ENCODE peak calls at places on chromosomes 13 and 19, in four cellular contexts. A is T-helper 1 cell, M is IMR-90, I is tibial nerve. P is an unnamed sample.

GRCh38 chr19:34732548-34733255 is 1.3 kb upstream of the ZNF181 start:
- DNase-seq in I (no peak), A (no peak), M (no peak), P (no peak)

GRCh38 chr13:40181203-40181845 is 485.1 kb downstream of the FOXO1 start:
- DNase-seq in A (no peak), M (peak; percentile 17), I (no peak), P (no peak)

GRCh38 chr19:42442833-42443232 is at the start of gene CXCL17:
- DNase-seq in A (no peak), I (no peak), M (no peak), P (no peak)

GRCh38 chr13:112734696-112735547 is 45.1 kb downstream of the ATP11A start:
- DNase-seq in I (no peak), A (no peak), M (peak; percentile 18), P (no peak)

GRCh38 chr13:77176350-77176749 is 149.4 kb upstream of the FBXL3 start:
- DNase-seq in M (peak; percentile 89), I (no peak), A (no peak), P (no peak)

GRCh38 chr13:95296326-95296939 is 4.8 kb downstream of the ABCC4 start:
- DNase-seq in I (no peak), M (no peak), A (no peak), P (peak; percentile 41)

GRCh38 chr19:49475995-49476880 is 2.2 kb downstream of the FLT3LG start:
- DNase-seq in A (peak; percentile 57), M (no peak), I (no peak), P (peak; percentile 84)

GRCh38 chr13:29457299-29457698 is 138.2 kb downstream of the SLC7A1 start:
- DNase-seq in M (peak; percentile 79), A (no peak), I (no peak), P (no peak)

GRCh38 chr19:48490980-48491792 is 20.4 kb downstream of the LMTK3 start:
- DNase-seq in A (peak; percentile 61), M (no peak), I (no peak), P (no peak)

GRCh38 chr13:33312150-33312908 is 26.8 kb upstream of the STARD13 start:
- DNase-seq in M (peak; percentile 37), I (no peak), A (no peak), P (no peak)

GRCh38 chr19:11699931-11700794 is 38.6 kb downstream of the ZNF823 start:
- DNase-seq in I (peak; percentile 9), M (peak; percentile 42), A (no peak), P (no peak)

GRCh38 chr19:1058112-1058511 is 8.9 kb upstream of the ARHGAP45 start:
- DNase-seq in I (no peak), A (no peak), M (no peak), P (no peak)

GRCh38 chr19:54230031-54230430 is 7.2 kb upstream of the LILRB3 start:
- DNase-seq in I (no peak), M (no peak), A (no peak), P (no peak)

GRCh38 chr19:40273469-40274360 is 11.4 kb downstream of the AKT2 start:
- DNase-seq in A (no peak), I (no peak), M (no peak), P (no peak)

GRCh38 chr13:26719356-26719945 is 41.1 kb downstream of the GPR12 start:
- DNase-seq in A (no peak), I (no peak), M (peak; percentile 4), P (no peak)

GRCh38 chr19:31127132-31127967 is 221.9 kb downstream of the TSHZ3 start:
- DNase-seq in M (peak; percentile 99), A (no peak), I (no peak), P (no peak)

GRCh38 chr13:91719033-91719432 is 320.6 kb downstream of the GPC5 start:
- DNase-seq in I (no peak), A (no peak), M (peak; percentile 14), P (no peak)

GRCh38 chr19:37317403-37318209 is 53.3 kb upstream of the ZNF527 start:
- DNase-seq in I (peak; percentile 98), M (peak; percentile 99), A (peak; percentile 86), P (peak; percentile 47)

GRCh38 chr19:19356500-19356899 is 35.9 kb downstream of the MAU2 start:
- DNase-seq in A (no peak), I (no peak), M (no peak), P (no peak)

GRCh38 chr13:33285420-33286124 is at the start of gene STARD13:
- DNase-seq in M (peak; percentile 98), A (no peak), I (peak; percentile 98), P (no peak)

GRCh38 chr19:32188921-32189320 is 156.5 kb upstream of the ZNF507 start:
- DNase-seq in A (no peak), M (no peak), I (no peak), P (no peak)

GRCh38 chr19:21677696-21678418 is 89.5 kb downstream of the ZNF100 start:
- DNase-seq in A (no peak), I (no peak), M (no peak), P (no peak)

GRCh38 chr19:45800009-45800553 is 7.4 kb upstream of the DMWD start:
- DNase-seq in M (peak; percentile 71), A (no peak), I (no peak), P (no peak)

GRCh38 chr19:30873003-30873402 is 476.2 kb downstream of the TSHZ3 start:
- DNase-seq in M (no peak), I (no peak), A (no peak), P (no peak)

GRCh38 chr13:64154514-64154913 is 2738.9 kb upstream of the PCDH20 start:
- DNase-seq in I (no peak), A (no peak), M (peak; percentile 40), P (no peak)

GRCh38 chr13:26921918-26922317 is 161.3 kb upstream of the GPR12 start:
- DNase-seq in I (no peak), M (no peak), A (no peak), P (no peak)

GRCh38 chr19:18809149-18809978 is 18.3 kb upstream of the COMP start:
- DNase-seq in A (no peak), I (peak; percentile 81), M (peak; percentile 78), P (no peak)

GRCh38 chr13:67614013-67614412 is 383.9 kb upstream of the PCDH9 start:
- DNase-seq in M (no peak), A (no peak), I (no peak), P (no peak)

GRCh38 chr13:46542833-46543232 is 10.1 kb upstream of the LRCH1 start:
- DNase-seq in I (no peak), M (no peak), A (no peak), P (no peak)

GRCh38 chr13:46796515-46797467 is at the start of gene ESD:
- DNase-seq in A (peak; percentile 79), M (peak; percentile 87), I (peak; percentile 96), P (peak; percentile 36)